ENCODE peak calls at places on chromosomes 7 and 10, in nine cellular contexts. C, F, X, I, M, R, E, L and H are unnamed samples.

GRCh38 chr7:104963991-104964385 is 50.0 kb upstream of the KMT2E start:
- DNase-seq in C (no peak), F (no peak), X (peak), I (no peak), M (peak), R (peak), E (no peak), L (no peak), H (no peak)

GRCh38 chr10:27446091-27446918 is 57.8 kb upstream of the RAB18 start:
- DNase-seq in C (no peak), F (no peak), X (peak), I (no peak), M (peak), R (peak), E (no peak), L (peak), H (peak)

GRCh38 chr7:151057038-151057736 is 510 bp downstream of the CDK5 start:
- DNase-seq in C (no peak), F (no peak), X (no peak), I (no peak), M (no peak), R (no peak), E (no peak), L (no peak), H (peak)

GRCh38 chr7:114048386-114049235 is 129.8 kb upstream of the PPP1R3A start:
- DNase-seq in C (no peak), F (no peak), X (peak), I (no peak), M (peak), R (peak), E (no peak), L (no peak), H (peak)

GRCh38 chr7:1083729-1084657 is 3.9 kb upstream of the GPER1 start:
- DNase-seq in C (no peak), F (no peak), X (no peak), I (no peak), M (no peak), R (no peak), E (no peak), L (no peak), H (no peak)

GRCh38 chr7:73359306-73359705 is 31.3 kb downstream of the FKBP6 start:
- DNase-seq in C (no peak), F (no peak), X (no peak), I (no peak), M (no peak), R (no peak), E (no peak), L (no peak), H (no peak)

GRCh38 chr10:50431791-50432190 is 180.5 kb upstream of the ASAH2 start:
- DNase-seq in C (peak), F (no peak), X (peak), I (peak), M (peak), R (no peak), E (no peak), L (no peak), H (no peak)

GRCh38 chr7:140232959-140233649 is 56.3 kb upstream of the KDM7A start:
- DNase-seq in C (no peak), F (no peak), X (no peak), I (no peak), M (no peak), R (no peak), E (no peak), L (no peak), H (no peak)

GRCh38 chr7:34219153-34219552 is 313.8 kb downstream of the BMPER start:
- DNase-seq in C (no peak), F (no peak), X (no peak), I (no peak), M (no peak), R (no peak), E (no peak), L (no peak), H (no peak)

GRCh38 chr7:75879771-75880184 is 944 bp downstream of the RHBDD2 start:
- DNase-seq in C (no peak), F (no peak), X (peak), I (peak), M (peak), R (peak), E (no peak), L (no peak), H (peak)